ENCODE peak calls at places on chromosomes 16 and 17, in four cellular contexts. One of them, this sample, is unnamed.

GRCh38 chr16:53457670-53458069 is 23.4 kb downstream of the RBL2 start:
- DNase-seq in GM06990: peak; percentile 61
- DNase-seq in colonic mucosa: peak; percentile 40
- DNase-seq in ovary: no peak
- DNase-seq in this sample: no peak

GRCh38 chr17:35796942-35797341 is 1.5 kb upstream of the MMP28 start:
- DNase-seq in GM06990: no peak
- DNase-seq in colonic mucosa: peak; percentile 14
- DNase-seq in ovary: no peak
- DNase-seq in this sample: no peak

GRCh38 chr17:74211141-74211928 is 2.0 kb upstream of the TTYH2 start:
- DNase-seq in GM06990: peak; percentile 44
- DNase-seq in colonic mucosa: no peak
- DNase-seq in ovary: no peak
- DNase-seq in this sample: no peak

GRCh38 chr16:56451753-56452689 is 667 bp downstream of the OGFOD1 start:
- DNase-seq in GM06990: no peak
- DNase-seq in ovary: no peak
- DNase-seq in colonic mucosa: peak; percentile 34
- DNase-seq in this sample: peak; percentile 84

GRCh38 chr16:57562669-57563486 is 20.4 kb downstream of the ADGRG5 start:
- DNase-seq in GM06990: no peak
- DNase-seq in ovary: no peak
- DNase-seq in colonic mucosa: no peak
- DNase-seq in this sample: no peak

GRCh38 chr17:50274945-50275221 is 617 bp downstream of the TMEM92 start:
- DNase-seq in colonic mucosa: no peak
- DNase-seq in GM06990: no peak
- DNase-seq in ovary: peak; percentile 7
- DNase-seq in this sample: no peak

GRCh38 chr16:29779474-29779873 is 1.4 kb downstream of the ZG16 start:
- DNase-seq in ovary: no peak
- DNase-seq in GM06990: no peak
- DNase-seq in colonic mucosa: no peak
- DNase-seq in this sample: no peak

GRCh38 chr17:74217036-74217725 is 3.8 kb downstream of the TTYH2 start:
- DNase-seq in GM06990: no peak
- DNase-seq in colonic mucosa: no peak
- DNase-seq in ovary: no peak
- DNase-seq in this sample: no peak

GRCh38 chr16:59566446-59566845 is 832.3 kb upstream of the GOT2 start:
- DNase-seq in colonic mucosa: no peak
- DNase-seq in GM06990: no peak
- DNase-seq in ovary: no peak
- DNase-seq in this sample: no peak

GRCh38 chr17:12691173-12691572 is 25.5 kb downstream of the MYOCD start:
- DNase-seq in colonic mucosa: no peak
- DNase-seq in ovary: no peak
- DNase-seq in GM06990: no peak
- DNase-seq in this sample: peak; percentile 15

GRCh38 chr16:6447046-6447445 is 885.6 kb upstream of the RBFOX1 start:
- DNase-seq in GM06990: no peak
- DNase-seq in colonic mucosa: no peak
- DNase-seq in ovary: no peak
- DNase-seq in this sample: no peak

GRCh38 chr17:73203135-73203787 is 10.4 kb downstream of the COG1 start:
- DNase-seq in colonic mucosa: peak; percentile 81
- DNase-seq in GM06990: no peak
- DNase-seq in ovary: no peak
- DNase-seq in this sample: no peak

GRCh38 chr17:51611585-51611984 is 351.2 kb downstream of the UTP18 start:
- DNase-seq in GM06990: no peak
- DNase-seq in ovary: no peak
- DNase-seq in colonic mucosa: no peak
- DNase-seq in this sample: no peak

GRCh38 chr17:70621593-70621992 is 452.3 kb downstream of the KCNJ2 start:
- DNase-seq in GM06990: no peak
- DNase-seq in colonic mucosa: no peak
- DNase-seq in ovary: no peak
- DNase-seq in this sample: no peak

GRCh38 chr16:22001591-22001990 is 675 bp upstream of the PDZD9 start:
- DNase-seq in GM06990: no peak
- DNase-seq in colonic mucosa: no peak
- DNase-seq in ovary: no peak
- DNase-seq in this sample: no peak

GRCh38 chr17:45009676-45010467 is 41.6 kb downstream of the DCAKD start:
- DNase-seq in GM06990: no peak
- DNase-seq in ovary: no peak
- DNase-seq in colonic mucosa: no peak
- DNase-seq in this sample: no peak

GRCh38 chr16:26599786-26600107 is 467.0 kb upstream of the C16orf82 start:
- DNase-seq in GM06990: no peak
- DNase-seq in colonic mucosa: no peak
- DNase-seq in ovary: no peak
- DNase-seq in this sample: no peak

GRCh38 chr17:82213251-82214011 is 789 bp upstream of the CCDC57 start:
- DNase-seq in colonic mucosa: no peak
- DNase-seq in ovary: peak; percentile 45
- DNase-seq in GM06990: peak; percentile 60
- DNase-seq in this sample: peak; percentile 59

GRCh38 chr17:61128671-61129115 is 270.9 kb upstream of the TBX2 start:
- DNase-seq in colonic mucosa: no peak
- DNase-seq in ovary: no peak
- DNase-seq in GM06990: no peak
- DNase-seq in this sample: no peak

GRCh38 chr17:77958716-77959215 is 263 bp downstream of the TNRC6C start:
- DNase-seq in colonic mucosa: no peak
- DNase-seq in GM06990: no peak
- DNase-seq in ovary: no peak
- DNase-seq in this sample: no peak

GRCh38 chr16:75074920-75075687 is 41.5 kb downstream of the LDHD start:
- DNase-seq in colonic mucosa: no peak
- DNase-seq in ovary: no peak
- DNase-seq in GM06990: peak; percentile 80
- DNase-seq in this sample: peak; percentile 59

GRCh38 chr16:12089492-12090161 is 113.1 kb downstream of the SNX29 start:
- DNase-seq in GM06990: no peak
- DNase-seq in colonic mucosa: peak; percentile 54
- DNase-seq in ovary: peak; percentile 30
- DNase-seq in this sample: peak; percentile 34

GRCh38 chr17:732788-733720 is 658 bp downstream of the TLCD3A start:
- DNase-seq in ovary: peak; percentile 26
- DNase-seq in GM06990: peak; percentile 61
- DNase-seq in colonic mucosa: peak; percentile 50
- DNase-seq in this sample: peak; percentile 42

GRCh38 chr16:49799172-49799571 is 56.7 kb downstream of the ZNF423 start:
- DNase-seq in colonic mucosa: no peak
- DNase-seq in GM06990: no peak
- DNase-seq in ovary: no peak
- DNase-seq in this sample: no peak

DNA sequence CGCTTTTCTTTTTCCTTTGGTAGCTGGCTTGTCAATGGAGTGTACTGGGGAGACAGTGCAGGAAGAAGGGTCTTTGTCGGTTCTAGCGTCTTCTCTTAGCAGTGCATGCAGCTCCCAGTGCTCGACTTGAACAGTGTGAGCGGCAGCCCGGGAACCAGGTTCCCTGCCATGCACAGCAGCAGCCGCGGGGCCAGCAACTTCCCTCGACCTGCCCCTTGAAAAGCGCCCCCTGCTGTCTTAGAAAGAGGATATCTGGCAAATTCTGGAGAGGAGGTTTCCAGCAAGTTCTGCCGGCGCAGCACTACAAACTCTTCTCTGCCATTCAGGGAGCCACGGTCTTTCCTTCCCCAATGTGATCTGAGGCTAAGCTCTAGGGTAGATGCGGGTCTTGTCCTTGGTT is 451.5 kb downstream of the PMP22 start:
- DNase-seq in colonic mucosa: no peak
- DNase-seq in GM06990: no peak
- DNase-seq in ovary: no peak
- DNase-seq in this sample: peak; percentile 49
- TF ChIP-seq CTCF in colonic mucosa: no peak
- TF ChIP-seq CTCF in GM06990: no peak
- TF ChIP-seq CTCF in ovary: no peak
- TF ChIP-seq CTCF in this sample: no peak

DNA sequence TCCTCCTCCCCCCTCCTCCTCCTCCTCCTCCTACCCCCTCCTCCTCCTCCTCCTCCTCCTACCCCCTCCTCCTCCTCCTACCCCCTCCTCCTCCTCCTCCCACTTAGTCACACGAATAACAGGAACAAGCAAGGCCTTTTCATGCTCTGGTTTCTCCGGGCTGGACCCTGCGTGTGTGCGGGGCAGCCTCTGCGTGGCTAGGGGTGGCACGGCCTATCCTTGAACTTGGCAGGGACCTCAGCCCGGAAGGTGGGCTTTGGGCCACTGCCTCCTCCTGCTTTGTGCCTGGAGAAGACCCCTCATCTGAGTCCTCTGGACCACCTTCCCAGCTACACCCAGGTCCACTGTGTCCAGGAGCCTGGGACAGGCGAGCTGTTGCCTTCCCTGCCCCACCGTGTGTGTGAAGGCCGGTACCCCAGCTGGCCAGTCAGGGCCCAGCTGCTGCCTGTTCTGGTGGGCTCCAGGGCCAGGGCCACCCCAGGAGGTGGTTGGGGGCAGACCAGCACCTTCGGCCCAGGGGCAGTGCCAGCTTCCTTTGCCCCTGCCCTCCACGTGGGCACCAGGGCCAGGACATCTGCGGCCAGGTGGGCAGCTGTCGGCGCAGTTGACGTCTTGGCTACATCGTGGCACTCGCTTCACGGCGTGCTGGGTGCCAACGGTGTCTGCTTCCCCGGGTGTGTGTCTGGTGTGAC is 35.4 kb downstream of the GINS2 start:
- DNase-seq in GM06990: no peak
- DNase-seq in ovary: no peak
- DNase-seq in colonic mucosa: no peak
- DNase-seq in this sample: peak; percentile 17
- H3K36me3 ChIP-seq in GM06990: peaks cover 35% of the 10 kb centered on the region
- H3K36me3 ChIP-seq in ovary: no peaks in the 10 kb centered on the region
- H3K36me3 ChIP-seq in colonic mucosa: peaks cover 15% of the 10 kb centered on the region
- H3K36me3 ChIP-seq in this sample: peaks cover 62% of the 10 kb centered on the region

DNA sequence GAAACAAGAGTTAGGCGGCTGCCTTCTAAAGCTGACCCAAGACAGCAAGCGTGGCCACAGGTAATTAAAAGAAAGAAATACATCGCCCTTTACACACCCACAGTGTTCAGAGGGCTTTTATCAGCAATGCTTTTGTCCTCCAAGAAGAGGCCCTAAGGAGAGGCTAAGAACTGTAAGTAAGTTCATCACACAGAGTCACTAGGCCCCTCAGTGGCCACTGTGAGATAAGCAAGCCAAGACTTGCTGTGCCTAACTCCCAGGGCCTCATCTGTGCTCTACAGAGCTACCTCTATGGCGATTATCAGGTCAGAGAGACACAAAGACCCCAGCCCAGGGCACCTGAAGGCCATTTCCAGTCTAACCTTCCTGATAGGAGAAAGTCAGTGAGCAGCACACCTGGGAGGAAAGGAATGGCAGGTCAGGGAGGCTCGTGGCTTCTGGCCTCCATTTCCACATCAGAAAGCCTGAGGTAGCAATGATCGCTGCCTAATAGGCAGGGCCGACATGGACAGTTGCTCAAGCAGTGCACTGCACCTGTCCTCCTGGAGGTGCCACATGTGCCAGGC is 545.2 kb upstream of the CDH11 start:
- DNase-seq in colonic mucosa: no peak
- DNase-seq in ovary: no peak
- DNase-seq in GM06990: no peak
- DNase-seq in this sample: no peak
- TF ChIP-seq CTCF in colonic mucosa: no peak
- TF ChIP-seq CTCF in ovary: no peak
- TF ChIP-seq CTCF in GM06990: no peak
- TF ChIP-seq CTCF in this sample: no peak

GRCh38 chr17:38504216-38504615 is 76.0 kb downstream of the ARHGAP23 start:
- DNase-seq in GM06990: no peak
- DNase-seq in ovary: no peak
- DNase-seq in colonic mucosa: no peak
- DNase-seq in this sample: no peak

GRCh38 chr17:38498353-38498752 is 70.1 kb downstream of the ARHGAP23 start:
- DNase-seq in colonic mucosa: no peak
- DNase-seq in ovary: no peak
- DNase-seq in GM06990: no peak
- DNase-seq in this sample: no peak
- H3K36me3 ChIP-seq in colonic mucosa: no peaks in the 10 kb centered on the region
- H3K36me3 ChIP-seq in ovary: no peaks in the 10 kb centered on the region
- H3K36me3 ChIP-seq in GM06990: no peaks in the 10 kb centered on the region
- H3K36me3 ChIP-seq in this sample: no peaks in the 10 kb centered on the region

This sample was measured in psoas muscle.